ENCODE peak calls at places on chromosomes 13 and 19, in nine cellular contexts. One of them, this sample, is unnamed.

GRCh38 chr13:80109313-80109712 is 231.6 kb downstream of the SPRY2 start:
- DNase-seq in dorsolateral prefrontal cortex: no peak
- DNase-seq in cardiac fibroblast: no peak
- DNase-seq in cardiac muscle cell: no peak
- DNase-seq in colonic mucosa: no peak
- DNase-seq in esophagus muscularis mucosa: no peak
- DNase-seq in AG10803: no peak
- DNase-seq in pancreas: no peak
- DNase-seq in tibial artery: no peak
- DNase-seq in this sample: no peak

GRCh38 chr13:78100481-78100880 is 181.8 kb upstream of the EDNRB start:
- DNase-seq in AG10803: peak; percentile 10
- DNase-seq in colonic mucosa: no peak
- DNase-seq in esophagus muscularis mucosa: no peak
- DNase-seq in tibial artery: no peak
- DNase-seq in dorsolateral prefrontal cortex: no peak
- DNase-seq in cardiac fibroblast: no peak
- DNase-seq in pancreas: no peak
- DNase-seq in cardiac muscle cell: no peak
- DNase-seq in this sample: no peak

GRCh38 chr13:111216166-111216960 is 101.3 kb downstream of the ARHGEF7 start:
- DNase-seq in colonic mucosa: peak; percentile 33
- DNase-seq in esophagus muscularis mucosa: no peak
- DNase-seq in AG10803: no peak
- DNase-seq in cardiac fibroblast: no peak
- DNase-seq in tibial artery: no peak
- DNase-seq in cardiac muscle cell: peak; percentile 72
- DNase-seq in pancreas: peak; percentile 20
- DNase-seq in dorsolateral prefrontal cortex: peak; percentile 60
- DNase-seq in this sample: peak; percentile 76

GRCh38 chr19:42023121-42023942 is 29.3 kb upstream of the ATP1A3 start:
- DNase-seq in pancreas: no peak
- DNase-seq in tibial artery: no peak
- DNase-seq in colonic mucosa: peak; percentile 23
- DNase-seq in cardiac muscle cell: peak; percentile 29
- DNase-seq in cardiac fibroblast: peak; percentile 10
- DNase-seq in AG10803: peak; percentile 56
- DNase-seq in esophagus muscularis mucosa: no peak
- DNase-seq in dorsolateral prefrontal cortex: peak; percentile 17
- DNase-seq in this sample: no peak

GRCh38 chr19:7844951-7845350 is 14.9 kb downstream of the EVI5L start:
- DNase-seq in tibial artery: no peak
- DNase-seq in cardiac muscle cell: peak; percentile 76
- DNase-seq in dorsolateral prefrontal cortex: no peak
- DNase-seq in cardiac fibroblast: no peak
- DNase-seq in colonic mucosa: no peak
- DNase-seq in pancreas: no peak
- DNase-seq in AG10803: no peak
- DNase-seq in esophagus muscularis mucosa: no peak
- DNase-seq in this sample: no peak

GRCh38 chr13:24502567-24503375 is 9.8 kb downstream of the PARP4 start:
- DNase-seq in pancreas: no peak
- DNase-seq in colonic mucosa: peak; percentile 53
- DNase-seq in esophagus muscularis mucosa: no peak
- DNase-seq in cardiac fibroblast: peak; percentile 45
- DNase-seq in cardiac muscle cell: no peak
- DNase-seq in dorsolateral prefrontal cortex: no peak
- DNase-seq in tibial artery: peak; percentile 41
- DNase-seq in AG10803: peak; percentile 54
- DNase-seq in this sample: no peak

GRCh38 chr13:85286081-85286480 is 513.1 kb downstream of the SLITRK6 start:
- DNase-seq in esophagus muscularis mucosa: no peak
- DNase-seq in cardiac muscle cell: no peak
- DNase-seq in cardiac fibroblast: peak; percentile 26
- DNase-seq in pancreas: no peak
- DNase-seq in tibial artery: no peak
- DNase-seq in dorsolateral prefrontal cortex: no peak
- DNase-seq in AG10803: no peak
- DNase-seq in colonic mucosa: no peak
- DNase-seq in this sample: no peak

GRCh38 chr19:35265126-35265995 is 3.4 kb upstream of the USF2 start:
- DNase-seq in colonic mucosa: no peak
- DNase-seq in AG10803: peak; percentile 17
- DNase-seq in dorsolateral prefrontal cortex: peak; percentile 2
- DNase-seq in pancreas: peak; percentile 53
- DNase-seq in esophagus muscularis mucosa: no peak
- DNase-seq in cardiac muscle cell: no peak
- DNase-seq in tibial artery: no peak
- DNase-seq in cardiac fibroblast: no peak
- DNase-seq in this sample: peak; percentile 68

GRCh38 chr19:38596057-38596981 is 21.4 kb downstream of the MAP4K1 start:
- DNase-seq in cardiac muscle cell: peak; percentile 90
- DNase-seq in tibial artery: no peak
- DNase-seq in dorsolateral prefrontal cortex: peak; percentile 10
- DNase-seq in AG10803: no peak
- DNase-seq in colonic mucosa: peak; percentile 74
- DNase-seq in pancreas: peak; percentile 70
- DNase-seq in esophagus muscularis mucosa: no peak
- DNase-seq in cardiac fibroblast: no peak
- DNase-seq in this sample: no peak

GRCh38 chr13:40161008-40161694 is 505.3 kb downstream of the FOXO1 start:
- DNase-seq in tibial artery: no peak
- DNase-seq in AG10803: no peak
- DNase-seq in cardiac muscle cell: no peak
- DNase-seq in cardiac fibroblast: no peak
- DNase-seq in pancreas: no peak
- DNase-seq in dorsolateral prefrontal cortex: no peak
- DNase-seq in colonic mucosa: no peak
- DNase-seq in esophagus muscularis mucosa: no peak
- DNase-seq in this sample: no peak

GRCh38 chr19:33627962-33628839 is 6.4 kb downstream of the CHST8 start:
- DNase-seq in tibial artery: no peak
- DNase-seq in dorsolateral prefrontal cortex: no peak
- DNase-seq in pancreas: no peak
- DNase-seq in cardiac muscle cell: no peak
- DNase-seq in esophagus muscularis mucosa: no peak
- DNase-seq in cardiac fibroblast: no peak
- DNase-seq in colonic mucosa: no peak
- DNase-seq in AG10803: no peak
- DNase-seq in this sample: no peak

GRCh38 chr19:12703056-12703455 is 6.6 kb upstream of the FBXW9 start:
- DNase-seq in colonic mucosa: no peak
- DNase-seq in cardiac fibroblast: peak; percentile 60
- DNase-seq in pancreas: no peak
- DNase-seq in tibial artery: no peak
- DNase-seq in AG10803: peak; percentile 27
- DNase-seq in cardiac muscle cell: peak; percentile 44
- DNase-seq in esophagus muscularis mucosa: no peak
- DNase-seq in dorsolateral prefrontal cortex: no peak
- DNase-seq in this sample: no peak

GRCh38 chr13:95181586-95181985 is 119.7 kb downstream of the ABCC4 start:
- DNase-seq in colonic mucosa: no peak
- DNase-seq in cardiac muscle cell: no peak
- DNase-seq in cardiac fibroblast: no peak
- DNase-seq in AG10803: no peak
- DNase-seq in esophagus muscularis mucosa: no peak
- DNase-seq in dorsolateral prefrontal cortex: no peak
- DNase-seq in pancreas: no peak
- DNase-seq in tibial artery: no peak
- DNase-seq in this sample: no peak

DNA sequence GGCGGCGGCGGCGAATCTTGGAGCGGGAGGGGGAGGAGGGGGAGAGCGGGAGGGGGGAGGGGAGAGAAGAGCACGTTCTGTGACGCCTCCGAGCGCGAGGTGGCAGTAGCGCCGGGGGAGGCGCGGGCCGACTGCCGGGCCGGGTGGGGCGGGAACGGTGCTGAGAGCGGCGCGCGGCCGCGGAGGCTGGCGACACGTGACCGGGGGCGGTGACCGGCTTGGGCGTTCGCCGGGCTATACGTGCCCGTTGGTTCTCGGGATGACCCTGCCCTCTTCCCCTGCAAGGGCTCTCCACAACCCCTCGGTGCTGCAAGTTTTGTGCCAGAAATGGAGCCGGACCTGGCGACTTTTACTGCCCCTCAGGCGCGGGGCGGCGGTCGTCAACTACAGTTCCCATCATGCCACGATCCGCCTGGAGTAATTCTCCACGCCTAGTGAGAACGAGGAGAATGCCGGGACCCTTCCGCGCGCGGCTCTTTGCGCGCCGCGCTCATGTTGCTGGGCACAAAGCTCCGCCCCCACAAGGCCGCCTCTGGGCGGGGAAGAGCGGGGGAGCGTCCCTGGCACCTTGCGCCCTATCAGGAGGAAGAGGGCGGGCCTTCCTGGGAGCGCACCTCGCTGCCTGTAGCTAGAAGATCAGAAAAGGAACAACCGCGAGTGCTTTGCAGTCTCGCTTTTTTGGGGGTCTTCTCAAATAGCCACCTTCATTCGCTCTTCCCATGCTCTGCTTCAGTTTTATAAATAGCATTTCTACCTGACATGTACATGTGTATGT is at the start of gene KPNA3:
- DNase-seq in AG10803: peak; percentile 95
- DNase-seq in esophagus muscularis mucosa: peak; percentile 98
- DNase-seq in colonic mucosa: peak; percentile 96
- DNase-seq in tibial artery: peak; percentile 96
- DNase-seq in cardiac fibroblast: peak; percentile 98
- DNase-seq in pancreas: peak; percentile 97
- DNase-seq in dorsolateral prefrontal cortex: peak; percentile 95
- DNase-seq in cardiac muscle cell: peak; percentile 98
- DNase-seq in this sample: peak; percentile 97
- TF ChIP-seq CTCF in AG10803: no peak
- TF ChIP-seq CTCF in esophagus muscularis mucosa: peak; percentile 13
- TF ChIP-seq CTCF in colonic mucosa: no peak
- TF ChIP-seq CTCF in tibial artery: peak; percentile 8
- TF ChIP-seq CTCF in cardiac fibroblast: no peak
- TF ChIP-seq CTCF in pancreas: no peak
- TF ChIP-seq CTCF in dorsolateral prefrontal cortex: peak; percentile 20
- TF ChIP-seq CTCF in cardiac muscle cell: no peak
- TF ChIP-seq CTCF in this sample: peak; percentile 19

GRCh38 chr13:30804474-30804873 is 69.1 kb downstream of the ALOX5AP start:
- DNase-seq in pancreas: no peak
- DNase-seq in colonic mucosa: no peak
- DNase-seq in AG10803: no peak
- DNase-seq in esophagus muscularis mucosa: no peak
- DNase-seq in cardiac fibroblast: no peak
- DNase-seq in cardiac muscle cell: no peak
- DNase-seq in dorsolateral prefrontal cortex: peak; percentile 19
- DNase-seq in tibial artery: no peak
- DNase-seq in this sample: no peak
- TF ChIP-seq CTCF in pancreas: no peak
- TF ChIP-seq CTCF in colonic mucosa: no peak
- TF ChIP-seq CTCF in AG10803: no peak
- TF ChIP-seq CTCF in esophagus muscularis mucosa: peak; percentile 21
- TF ChIP-seq CTCF in cardiac fibroblast: peak; percentile 28
- TF ChIP-seq CTCF in cardiac muscle cell: peak; percentile 11
- TF ChIP-seq CTCF in dorsolateral prefrontal cortex: peak; percentile 12
- TF ChIP-seq CTCF in tibial artery: no peak
- TF ChIP-seq CTCF in this sample: peak; percentile 29

DNA sequence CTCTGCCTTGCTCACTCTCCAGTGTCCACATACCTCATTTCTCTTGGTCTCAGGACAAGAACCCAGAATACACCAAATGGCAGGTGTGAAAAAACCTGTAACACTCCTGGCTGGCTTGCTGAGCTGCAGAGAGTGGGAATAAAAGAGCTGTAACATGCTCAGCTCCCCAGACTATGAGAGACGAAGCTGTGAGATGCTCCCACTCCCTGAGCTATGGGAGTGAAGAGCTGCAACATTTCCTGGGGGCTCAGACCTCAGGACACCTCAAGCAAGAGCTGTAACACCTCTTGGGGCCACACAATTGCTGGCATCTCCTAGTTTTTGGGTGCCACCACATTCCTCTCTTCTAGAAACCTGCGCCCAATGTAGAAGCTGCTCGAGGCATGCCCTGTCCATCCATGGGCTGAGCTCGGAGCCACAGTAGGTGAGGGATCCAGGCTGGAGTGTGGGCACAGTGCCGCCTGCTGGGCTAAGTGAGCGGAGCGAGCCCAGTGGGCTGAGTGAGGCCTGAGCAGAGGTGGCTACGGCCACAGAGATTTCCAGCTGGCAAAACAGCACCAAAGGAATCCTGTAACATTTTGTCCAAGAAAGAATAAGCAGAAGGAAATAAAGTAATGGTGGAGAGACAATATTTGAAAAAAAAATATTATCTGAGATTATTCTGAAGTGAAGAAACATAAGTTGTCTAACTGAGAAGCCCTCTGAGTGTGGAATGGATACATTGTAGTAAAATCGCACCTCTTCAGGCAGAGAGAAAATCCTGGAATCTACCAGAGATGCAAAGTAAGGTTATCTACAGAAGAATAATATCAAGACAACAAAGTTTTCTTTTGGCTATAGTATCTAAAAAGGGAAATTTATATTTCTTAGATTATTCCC is 186.2 kb upstream of the PCDH9 start:
- DNase-seq in tibial artery: no peak
- DNase-seq in esophagus muscularis mucosa: no peak
- DNase-seq in colonic mucosa: no peak
- DNase-seq in cardiac fibroblast: peak; percentile 54
- DNase-seq in cardiac muscle cell: peak; percentile 66
- DNase-seq in pancreas: no peak
- DNase-seq in dorsolateral prefrontal cortex: no peak
- DNase-seq in AG10803: peak; percentile 1
- DNase-seq in this sample: no peak
- TF ChIP-seq CTCF in tibial artery: no peak
- TF ChIP-seq CTCF in esophagus muscularis mucosa: peak; percentile 32
- TF ChIP-seq CTCF in colonic mucosa: no peak
- TF ChIP-seq CTCF in cardiac fibroblast: peak; percentile 99
- TF ChIP-seq CTCF in cardiac muscle cell: peak; percentile 88
- TF ChIP-seq CTCF in pancreas: no peak
- TF ChIP-seq CTCF in dorsolateral prefrontal cortex: no peak
- TF ChIP-seq CTCF in AG10803: peak; percentile 52
- TF ChIP-seq CTCF in this sample: peak; percentile 63

GRCh38 chr19:16381756-16382401 is 57.3 kb downstream of the KLF2 start:
- DNase-seq in cardiac fibroblast: peak; percentile 94
- DNase-seq in colonic mucosa: no peak
- DNase-seq in tibial artery: peak; percentile 98
- DNase-seq in pancreas: no peak
- DNase-seq in cardiac muscle cell: peak; percentile 60
- DNase-seq in dorsolateral prefrontal cortex: peak; percentile 71
- DNase-seq in AG10803: peak; percentile 88
- DNase-seq in esophagus muscularis mucosa: peak; percentile 96
- DNase-seq in this sample: no peak

GRCh38 chr19:16384688-16385087 is 60.1 kb downstream of the KLF2 start:
- DNase-seq in tibial artery: no peak
- DNase-seq in esophagus muscularis mucosa: no peak
- DNase-seq in cardiac muscle cell: peak; percentile 37
- DNase-seq in cardiac fibroblast: no peak
- DNase-seq in colonic mucosa: no peak
- DNase-seq in dorsolateral prefrontal cortex: no peak
- DNase-seq in pancreas: no peak
- DNase-seq in AG10803: no peak
- DNase-seq in this sample: no peak

GRCh38 chr19:16382775-16383543 is 58.3 kb downstream of the KLF2 start:
- DNase-seq in dorsolateral prefrontal cortex: peak; percentile 80
- DNase-seq in cardiac muscle cell: peak; percentile 93
- DNase-seq in tibial artery: peak; percentile 86
- DNase-seq in colonic mucosa: peak; percentile 88
- DNase-seq in esophagus muscularis mucosa: peak; percentile 94
- DNase-seq in pancreas: peak; percentile 59
- DNase-seq in AG10803: peak; percentile 90
- DNase-seq in cardiac fibroblast: peak; percentile 94
- DNase-seq in this sample: peak; percentile 91

GRCh38 chr19:16385296-16385695 is 60.7 kb downstream of the KLF2 start:
- DNase-seq in pancreas: no peak
- DNase-seq in AG10803: no peak
- DNase-seq in dorsolateral prefrontal cortex: no peak
- DNase-seq in cardiac fibroblast: no peak
- DNase-seq in cardiac muscle cell: no peak
- DNase-seq in tibial artery: no peak
- DNase-seq in esophagus muscularis mucosa: no peak
- DNase-seq in colonic mucosa: no peak
- DNase-seq in this sample: no peak

GRCh38 chr19:16383584-16384161 is 59.0 kb downstream of the KLF2 start:
- DNase-seq in colonic mucosa: no peak
- DNase-seq in dorsolateral prefrontal cortex: no peak
- DNase-seq in AG10803: no peak
- DNase-seq in pancreas: no peak
- DNase-seq in tibial artery: no peak
- DNase-seq in cardiac muscle cell: no peak
- DNase-seq in cardiac fibroblast: no peak
- DNase-seq in esophagus muscularis mucosa: no peak
- DNase-seq in this sample: no peak
- TF ChIP-seq CTCF in colonic mucosa: no peak
- TF ChIP-seq CTCF in dorsolateral prefrontal cortex: no peak
- TF ChIP-seq CTCF in AG10803: no peak
- TF ChIP-seq CTCF in pancreas: no peak
- TF ChIP-seq CTCF in tibial artery: no peak
- TF ChIP-seq CTCF in cardiac muscle cell: peak; percentile 1
- TF ChIP-seq CTCF in cardiac fibroblast: no peak
- TF ChIP-seq CTCF in esophagus muscularis mucosa: no peak
- TF ChIP-seq CTCF in this sample: peak; percentile 16

This sample was measured in osteocyte.